ENCODE peak calls at places on chromosomes 13 and 19, in seven cellular contexts. One of them, this sample, is unnamed.
A peak's percentile ranks its signal among the peaks of the same experiment; 100 is the strongest.

GRCh38 chr13:24274452-24274971 is 34.9 kb upstream of the C1QTNF9 start:
- DNase-seq in neuronal stem cell: no peak
- DNase-seq in H1: no peak
- DNase-seq in mesenchymal stem cell: peak; percentile 86
- DNase-seq in mesendoderm: no peak
- DNase-seq in trophoblast cell: peak; percentile 7
- DNase-seq in H9: no peak
- DNase-seq in this sample: peak; percentile 59

GRCh38 chr19:53328967-53329366 is 4.6 kb upstream of the ZNF845 start:
- DNase-seq in neuronal stem cell: no peak
- DNase-seq in H9: peak; percentile 48
- DNase-seq in H1: no peak
- DNase-seq in trophoblast cell: no peak
- DNase-seq in mesendoderm: no peak
- DNase-seq in mesenchymal stem cell: no peak
- DNase-seq in this sample: peak; percentile 4

GRCh38 chr13:104408733-104409132 is 1342.5 kb upstream of the SLC10A2 start:
- DNase-seq in mesenchymal stem cell: no peak
- DNase-seq in H1: no peak
- DNase-seq in mesendoderm: peak; percentile 34
- DNase-seq in neuronal stem cell: no peak
- DNase-seq in trophoblast cell: no peak
- DNase-seq in H9: no peak
- DNase-seq in this sample: peak; percentile 6

GRCh38 chr19:14517446-14517839 is 754 bp downstream of the DNAJB1 start:
- DNase-seq in mesenchymal stem cell: no peak
- DNase-seq in neuronal stem cell: no peak
- DNase-seq in mesendoderm: peak; percentile 33
- DNase-seq in H1: no peak
- DNase-seq in trophoblast cell: no peak
- DNase-seq in H9: no peak
- DNase-seq in this sample: peak; percentile 28

GRCh38 chr19:15187026-15188007 is 13.5 kb downstream of the NOTCH3 start:
- DNase-seq in H9: peak; percentile 54
- DNase-seq in trophoblast cell: no peak
- DNase-seq in mesendoderm: peak; percentile 58
- DNase-seq in neuronal stem cell: no peak
- DNase-seq in mesenchymal stem cell: no peak
- DNase-seq in H1: peak; percentile 67
- DNase-seq in this sample: no peak

GRCh38 chr13:46546084-46546786 is 6.7 kb upstream of the LRCH1 start:
- DNase-seq in mesendoderm: no peak
- DNase-seq in trophoblast cell: peak; percentile 25
- DNase-seq in neuronal stem cell: no peak
- DNase-seq in H1: no peak
- DNase-seq in H9: no peak
- DNase-seq in mesenchymal stem cell: no peak
- DNase-seq in this sample: no peak

GRCh38 chr19:16457195-16457953 is 14.4 kb downstream of the EPS15L1 start:
- DNase-seq in mesendoderm: no peak
- DNase-seq in trophoblast cell: no peak
- DNase-seq in H1: peak; percentile 54
- DNase-seq in H9: no peak
- DNase-seq in neuronal stem cell: no peak
- DNase-seq in mesenchymal stem cell: peak; percentile 58
- DNase-seq in this sample: peak; percentile 26

GRCh38 chr13:46341112-46341711 is 45.8 kb downstream of the RUBCNL start:
- DNase-seq in trophoblast cell: no peak
- DNase-seq in H9: no peak
- DNase-seq in neuronal stem cell: no peak
- DNase-seq in mesenchymal stem cell: peak; percentile 69
- DNase-seq in mesendoderm: no peak
- DNase-seq in H1: no peak
- DNase-seq in this sample: peak; percentile 50

GRCh38 chr19:4177146-4177545 is 5.2 kb downstream of the SIRT6 start:
- DNase-seq in trophoblast cell: no peak
- DNase-seq in H1: no peak
- DNase-seq in mesendoderm: no peak
- DNase-seq in neuronal stem cell: no peak
- DNase-seq in mesenchymal stem cell: no peak
- DNase-seq in H9: no peak
- DNase-seq in this sample: no peak

GRCh38 chr13:36006347-36006746 is 124.8 kb downstream of the DCLK1 start:
- DNase-seq in mesendoderm: no peak
- DNase-seq in H9: no peak
- DNase-seq in mesenchymal stem cell: no peak
- DNase-seq in H1: no peak
- DNase-seq in neuronal stem cell: no peak
- DNase-seq in trophoblast cell: no peak
- DNase-seq in this sample: no peak

GRCh38 chr13:102724923-102725322 is 30.1 kb upstream of the METTL21C start:
- DNase-seq in H9: no peak
- DNase-seq in mesendoderm: peak; percentile 7
- DNase-seq in neuronal stem cell: no peak
- DNase-seq in trophoblast cell: peak; percentile 61
- DNase-seq in mesenchymal stem cell: no peak
- DNase-seq in H1: no peak
- DNase-seq in this sample: peak; percentile 24

GRCh38 chr13:112172641-112173171 is 105.8 kb downstream of the SOX1 start:
- DNase-seq in H1: no peak
- DNase-seq in mesendoderm: no peak
- DNase-seq in H9: no peak
- DNase-seq in neuronal stem cell: no peak
- DNase-seq in trophoblast cell: no peak
- DNase-seq in mesenchymal stem cell: no peak
- DNase-seq in this sample: no peak

GRCh38 chr13:103288114-103288513 is 221.9 kb upstream of the SLC10A2 start:
- DNase-seq in H9: no peak
- DNase-seq in H1: no peak
- DNase-seq in mesenchymal stem cell: no peak
- DNase-seq in mesendoderm: no peak
- DNase-seq in neuronal stem cell: no peak
- DNase-seq in trophoblast cell: no peak
- DNase-seq in this sample: no peak

GRCh38 chr13:107835339-107836018 is 379.9 kb downstream of the LIG4 start:
- DNase-seq in neuronal stem cell: no peak
- DNase-seq in H1: no peak
- DNase-seq in mesendoderm: peak; percentile 40
- DNase-seq in H9: no peak
- DNase-seq in mesenchymal stem cell: peak; percentile 75
- DNase-seq in trophoblast cell: no peak
- DNase-seq in this sample: peak; percentile 88

GRCh38 chr19:11008111-11008510 is 47.3 kb downstream of the SMARCA4 start:
- DNase-seq in trophoblast cell: peak; percentile 16
- DNase-seq in mesendoderm: no peak
- DNase-seq in H1: no peak
- DNase-seq in neuronal stem cell: no peak
- DNase-seq in mesenchymal stem cell: no peak
- DNase-seq in H9: no peak
- DNase-seq in this sample: no peak

GRCh38 chr13:37476874-37477273 is 121.7 kb downstream of the POSTN start:
- DNase-seq in trophoblast cell: no peak
- DNase-seq in mesendoderm: peak; percentile 48
- DNase-seq in mesenchymal stem cell: peak; percentile 70
- DNase-seq in H9: no peak
- DNase-seq in neuronal stem cell: peak; percentile 30
- DNase-seq in H1: no peak
- DNase-seq in this sample: peak; percentile 83

GRCh38 chr19:54281008-54281728 is at the start of gene LILRB2:
- DNase-seq in mesendoderm: no peak
- DNase-seq in mesenchymal stem cell: no peak
- DNase-seq in H9: no peak
- DNase-seq in H1: no peak
- DNase-seq in trophoblast cell: peak; percentile 4
- DNase-seq in neuronal stem cell: no peak
- DNase-seq in this sample: no peak

GRCh38 chr19:11578342-11579142 is 1.1 kb upstream of the ACP5 start:
- DNase-seq in neuronal stem cell: no peak
- DNase-seq in H1: peak; percentile 73
- DNase-seq in H9: peak; percentile 56
- DNase-seq in trophoblast cell: no peak
- DNase-seq in mesendoderm: peak; percentile 47
- DNase-seq in mesenchymal stem cell: peak; percentile 33
- DNase-seq in this sample: no peak

GRCh38 chr19:34733266-34733825 is 697 bp upstream of the ZNF181 start:
- DNase-seq in mesenchymal stem cell: no peak
- DNase-seq in neuronal stem cell: no peak
- DNase-seq in mesendoderm: peak; percentile 78
- DNase-seq in trophoblast cell: peak; percentile 79
- DNase-seq in H1: no peak
- DNase-seq in H9: peak; percentile 72
- DNase-seq in this sample: no peak
- H3K23ac ChIP-seq in mesenchymal stem cell: no peak overlapping the region
- H3K23ac ChIP-seq in neuronal stem cell: no peak overlapping the region
- H3K23ac ChIP-seq in mesendoderm: no peak overlapping the region
- H3K23ac ChIP-seq in trophoblast cell: no peak overlapping the region
- H3K23ac ChIP-seq in H1: no peak overlapping the region
- H3K23ac ChIP-seq in H9: no peak overlapping the region
- H3K23ac ChIP-seq in this sample: peak overlapping the region; percentile 76

DNA sequence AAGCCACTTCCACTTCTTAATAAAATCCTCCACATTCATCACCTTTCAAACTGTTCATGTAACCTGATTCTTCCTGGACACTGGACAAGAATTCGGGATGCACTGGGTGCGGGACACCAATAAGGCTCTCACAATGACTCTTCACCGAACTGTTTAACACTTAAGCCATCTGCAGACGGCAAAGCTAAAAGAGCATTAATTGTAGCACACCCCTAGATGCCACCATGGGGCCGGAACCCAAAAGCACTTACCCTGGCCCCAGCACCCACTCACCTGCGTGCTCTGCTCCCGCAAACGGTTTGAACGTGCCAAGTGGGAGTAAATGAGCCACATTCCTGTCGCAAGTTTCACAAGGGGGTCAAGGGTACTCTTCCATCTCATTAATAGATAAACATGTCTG is 254.3 kb upstream of the PRR20A start:
- DNase-seq in H1: no peak
- DNase-seq in mesendoderm: no peak
- DNase-seq in trophoblast cell: no peak
- DNase-seq in H9: no peak
- DNase-seq in neuronal stem cell: no peak
- DNase-seq in mesenchymal stem cell: no peak
- DNase-seq in this sample: no peak
- H3K23ac ChIP-seq in H1: no peak overlapping the region
- H3K23ac ChIP-seq in mesendoderm: no peak overlapping the region
- H3K23ac ChIP-seq in trophoblast cell: no peak overlapping the region
- H3K23ac ChIP-seq in H9: no peak overlapping the region
- H3K23ac ChIP-seq in neuronal stem cell: no peak overlapping the region
- H3K23ac ChIP-seq in mesenchymal stem cell: no peak overlapping the region
- H3K23ac ChIP-seq in this sample: no peak overlapping the region

DNA sequence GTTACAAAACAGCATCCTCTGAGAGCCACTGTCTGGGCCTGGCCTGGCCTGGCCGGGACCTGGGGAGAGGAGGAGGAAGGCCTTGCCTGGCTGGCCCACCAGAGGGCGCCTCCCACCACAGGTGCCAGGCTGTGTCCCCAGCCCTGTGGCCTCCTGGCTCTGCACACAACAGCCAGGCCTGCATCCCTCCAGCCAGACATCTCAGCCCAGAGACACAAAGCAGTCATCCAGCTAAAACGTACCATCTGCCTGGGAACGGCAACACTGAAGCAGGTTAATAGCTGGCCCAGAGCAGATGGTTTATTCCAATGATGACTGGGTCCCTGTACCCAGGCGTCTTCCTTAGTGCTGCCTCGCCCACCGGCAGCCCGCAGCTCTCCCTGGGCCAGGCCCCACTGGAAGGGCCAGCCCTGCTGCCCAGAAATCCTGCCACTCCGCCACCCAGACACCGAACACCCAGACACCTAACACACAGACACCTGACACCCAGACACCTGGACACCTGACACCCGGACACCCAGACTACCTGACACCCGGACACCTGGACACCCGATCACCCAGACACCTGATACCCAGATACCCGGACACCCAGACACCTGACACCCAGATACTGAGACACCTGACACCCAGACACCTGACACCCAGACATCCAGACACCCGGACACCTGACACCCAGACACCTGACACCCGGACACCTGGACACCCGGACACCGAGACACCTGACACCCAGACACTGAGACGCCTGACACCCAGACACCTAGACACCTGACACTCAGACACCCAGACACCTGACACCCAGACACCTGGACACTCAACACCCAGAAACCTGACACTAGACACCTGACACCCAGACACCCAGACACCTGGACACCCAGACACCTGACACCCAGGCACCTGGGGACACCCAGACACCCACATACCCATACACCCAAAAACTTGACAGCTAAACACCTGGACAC is 20.1 kb downstream of the C19orf12 start:
- DNase-seq in H1: peak; percentile 92
- DNase-seq in trophoblast cell: peak; percentile 78
- DNase-seq in H9: peak; percentile 88
- DNase-seq in neuronal stem cell: peak; percentile 59
- DNase-seq in mesenchymal stem cell: peak; percentile 75
- DNase-seq in mesendoderm: peak; percentile 78
- DNase-seq in this sample: peak; percentile 70
- H3K23ac ChIP-seq in H1: no peak overlapping the region
- H3K23ac ChIP-seq in trophoblast cell: no peak overlapping the region
- H3K23ac ChIP-seq in H9: no peak overlapping the region
- H3K23ac ChIP-seq in neuronal stem cell: no peak overlapping the region
- H3K23ac ChIP-seq in mesenchymal stem cell: no peak overlapping the region
- H3K23ac ChIP-seq in mesendoderm: no peak overlapping the region
- H3K23ac ChIP-seq in this sample: no peak overlapping the region

GRCh38 chr19:1384478-1385110 is 887 bp downstream of the NDUFS7 start:
- DNase-seq in trophoblast cell: no peak
- DNase-seq in mesendoderm: no peak
- DNase-seq in H9: no peak
- DNase-seq in mesenchymal stem cell: peak; percentile 26
- DNase-seq in neuronal stem cell: no peak
- DNase-seq in H1: no peak
- DNase-seq in this sample: no peak

GRCh38 chr19:1384085-1384462 is 367 bp downstream of the NDUFS7 start:
- DNase-seq in neuronal stem cell: no peak
- DNase-seq in mesenchymal stem cell: no peak
- DNase-seq in trophoblast cell: no peak
- DNase-seq in H9: peak; percentile 32
- DNase-seq in mesendoderm: no peak
- DNase-seq in H1: no peak
- DNase-seq in this sample: no peak

GRCh38 chr19:1383311-1384084 is at the start of gene NDUFS7:
- DNase-seq in H1: peak; percentile 99
- DNase-seq in trophoblast cell: peak; percentile 80
- DNase-seq in mesenchymal stem cell: peak; percentile 91
- DNase-seq in neuronal stem cell: peak; percentile 94
- DNase-seq in mesendoderm: peak; percentile 93
- DNase-seq in H9: peak; percentile 87
- DNase-seq in this sample: peak; percentile 92

GRCh38 chr19:1382250-1382649 is 1.5 kb upstream of the NDUFS7 start:
- DNase-seq in mesendoderm: no peak
- DNase-seq in neuronal stem cell: no peak
- DNase-seq in mesenchymal stem cell: no peak
- DNase-seq in H1: no peak
- DNase-seq in H9: no peak
- DNase-seq in trophoblast cell: no peak
- DNase-seq in this sample: no peak

GRCh38 chr19:1383014-1383310 is 745 bp upstream of the NDUFS7 start:
- DNase-seq in neuronal stem cell: no peak
- DNase-seq in H1: no peak
- DNase-seq in trophoblast cell: no peak
- DNase-seq in H9: no peak
- DNase-seq in mesenchymal stem cell: no peak
- DNase-seq in mesendoderm: no peak
- DNase-seq in this sample: no peak
- H3K23ac ChIP-seq in neuronal stem cell: no peak overlapping the region
- H3K23ac ChIP-seq in H1: no peak overlapping the region
- H3K23ac ChIP-seq in trophoblast cell: no peak overlapping the region
- H3K23ac ChIP-seq in H9: no peak overlapping the region
- H3K23ac ChIP-seq in mesenchymal stem cell: no peak overlapping the region
- H3K23ac ChIP-seq in mesendoderm: no peak overlapping the region
- H3K23ac ChIP-seq in this sample: no peak overlapping the region

This sample was measured in IMR-90.